ENCODE peak calls at places on chromosomes 13 and 19, in four cellular contexts. One of them, this sample, is unnamed. For H3K36me3 and H3K4me1, the result is how much of the 10 kb centered on the place peaks cover.

GRCh38 chr13:79767126-79767525 is 286.2 kb downstream of the NDFIP2 start:
- DNase-seq in tibial nerve: no peak
- DNase-seq in PC-3: peak
- DNase-seq in breast epithelium: no peak
- DNase-seq in this sample: no peak

GRCh38 chr13:93603043-93603442 is 376.4 kb downstream of the GPC6 start:
- DNase-seq in breast epithelium: no peak
- DNase-seq in tibial nerve: no peak
- DNase-seq in PC-3: peak
- DNase-seq in this sample: no peak

GRCh38 chr13:27770809-27771208 is 21.5 kb upstream of the GSX1 start:
- DNase-seq in breast epithelium: no peak
- DNase-seq in tibial nerve: no peak
- DNase-seq in PC-3: peak
- DNase-seq in this sample: no peak

GRCh38 chr19:39301562-39301961 is 5.4 kb downstream of the IFNL1 start:
- DNase-seq in breast epithelium: no peak
- DNase-seq in tibial nerve: no peak
- DNase-seq in PC-3: no peak
- DNase-seq in this sample: no peak

GRCh38 chr19:46015961-46016425 is 6.9 kb downstream of the PGLYRP1 start:
- DNase-seq in PC-3: no peak
- DNase-seq in breast epithelium: no peak
- DNase-seq in tibial nerve: no peak
- DNase-seq in this sample: no peak

GRCh38 chr13:19607523-19608078 is 25.9 kb upstream of the MPHOSPH8 start:
- DNase-seq in breast epithelium: no peak
- DNase-seq in tibial nerve: no peak
- DNase-seq in PC-3: no peak
- DNase-seq in this sample: no peak

GRCh38 chr19:44111910-44112463 is 1.2 kb upstream of the ZNF225 start:
- DNase-seq in tibial nerve: no peak
- DNase-seq in breast epithelium: no peak
- DNase-seq in PC-3: no peak
- DNase-seq in this sample: no peak

GRCh38 chr19:14835011-14835410 is at the start of the genes OR7A5 and OR7C1:
- DNase-seq in tibial nerve: no peak
- DNase-seq in breast epithelium: no peak
- DNase-seq in PC-3: no peak
- DNase-seq in this sample: no peak

GRCh38 chr19:35404879-35405622 is 34.2 kb downstream of the GPR42 start:
- DNase-seq in tibial nerve: no peak
- DNase-seq in breast epithelium: no peak
- DNase-seq in PC-3: peak
- DNase-seq in this sample: no peak

GRCh38 chr19:39381910-39382611 is 8.8 kb downstream of the PAF1 start:
- DNase-seq in PC-3: no peak
- DNase-seq in tibial nerve: no peak
- DNase-seq in breast epithelium: no peak
- DNase-seq in this sample: no peak

GRCh38 chr19:15025237-15025636 is 24.0 kb upstream of the CASP14 start:
- DNase-seq in PC-3: peak
- DNase-seq in breast epithelium: no peak
- DNase-seq in tibial nerve: no peak
- DNase-seq in this sample: no peak

GRCh38 chr19:41587101-41587837 is 11.3 kb downstream of the CEACAM21 start:
- DNase-seq in breast epithelium: no peak
- DNase-seq in PC-3: no peak
- DNase-seq in tibial nerve: no peak
- DNase-seq in this sample: no peak

GRCh38 chr19:41586064-41586463 is 10.1 kb downstream of the CEACAM21 start:
- DNase-seq in tibial nerve: no peak
- DNase-seq in breast epithelium: no peak
- DNase-seq in PC-3: no peak
- DNase-seq in this sample: no peak

GRCh38 chr19:41587838-41588210 is 11.9 kb downstream of the CEACAM21 start:
- DNase-seq in tibial nerve: no peak
- DNase-seq in PC-3: no peak
- DNase-seq in breast epithelium: no peak
- DNase-seq in this sample: no peak

GRCh38 chr19:41584931-41585330 is 9.0 kb downstream of the CEACAM21 start:
- DNase-seq in breast epithelium: no peak
- DNase-seq in PC-3: no peak
- DNase-seq in tibial nerve: no peak
- DNase-seq in this sample: no peak

GRCh38 chr19:41584260-41584810 is 8.4 kb downstream of the CEACAM21 start:
- DNase-seq in PC-3: no peak
- DNase-seq in tibial nerve: no peak
- DNase-seq in breast epithelium: no peak
- DNase-seq in this sample: no peak
- H3K36me3 ChIP-seq in PC-3: under half
- H3K36me3 ChIP-seq in tibial nerve: under half
- H3K36me3 ChIP-seq in breast epithelium: under half
- H3K36me3 ChIP-seq in this sample: under half

GRCh38 chr19:30672926-30673325 is 300.7 kb downstream of the ZNF536 start:
- DNase-seq in breast epithelium: no peak
- DNase-seq in PC-3: no peak
- DNase-seq in tibial nerve: no peak
- DNase-seq in this sample: no peak

GRCh38 chr19:30676990-30677679 is 305.0 kb downstream of the ZNF536 start:
- DNase-seq in breast epithelium: no peak
- DNase-seq in tibial nerve: no peak
- DNase-seq in PC-3: no peak
- DNase-seq in this sample: no peak

GRCh38 chr19:30673336-30673735 is 301.2 kb downstream of the ZNF536 start:
- DNase-seq in tibial nerve: no peak
- DNase-seq in PC-3: no peak
- DNase-seq in breast epithelium: no peak
- DNase-seq in this sample: no peak

GRCh38 chr19:30675086-30675485 is 302.9 kb downstream of the ZNF536 start:
- DNase-seq in breast epithelium: no peak
- DNase-seq in tibial nerve: no peak
- DNase-seq in PC-3: no peak
- DNase-seq in this sample: no peak

GRCh38 chr19:30674656-30675055 is 302.5 kb downstream of the ZNF536 start:
- DNase-seq in breast epithelium: no peak
- DNase-seq in PC-3: no peak
- DNase-seq in tibial nerve: no peak
- DNase-seq in this sample: no peak
- H3K4me1 ChIP-seq in breast epithelium: under half
- H3K4me1 ChIP-seq in PC-3: under half
- H3K4me1 ChIP-seq in tibial nerve: under half
- H3K4me1 ChIP-seq in this sample: under half

DNA sequence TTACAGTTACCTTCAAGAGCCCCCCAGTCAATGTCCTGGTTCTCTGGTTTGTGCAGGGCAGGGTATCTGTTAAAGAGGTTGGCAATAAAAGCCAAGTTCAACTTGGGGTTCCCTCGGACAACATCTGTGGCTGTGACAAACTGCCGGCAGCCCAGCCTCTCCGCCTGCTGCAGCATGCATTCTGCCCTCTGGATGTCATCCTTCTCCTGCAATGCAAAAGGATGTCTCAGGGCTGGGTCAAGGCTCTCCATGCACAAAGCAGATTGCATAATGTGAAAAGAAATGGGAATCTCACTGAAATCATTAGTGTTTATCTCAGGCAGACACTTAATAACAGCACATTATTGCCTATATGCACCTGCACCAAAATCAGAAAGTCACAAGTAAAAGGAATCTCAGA is 35.1 kb downstream of the LCP1 start:
- DNase-seq in PC-3: no peak
- DNase-seq in breast epithelium: no peak
- DNase-seq in tibial nerve: no peak
- DNase-seq in this sample: no peak
- TF ChIP-seq CTCF in PC-3: peak
- TF ChIP-seq CTCF in breast epithelium: no peak
- TF ChIP-seq CTCF in tibial nerve: no peak
- TF ChIP-seq CTCF in this sample: no peak

DNA sequence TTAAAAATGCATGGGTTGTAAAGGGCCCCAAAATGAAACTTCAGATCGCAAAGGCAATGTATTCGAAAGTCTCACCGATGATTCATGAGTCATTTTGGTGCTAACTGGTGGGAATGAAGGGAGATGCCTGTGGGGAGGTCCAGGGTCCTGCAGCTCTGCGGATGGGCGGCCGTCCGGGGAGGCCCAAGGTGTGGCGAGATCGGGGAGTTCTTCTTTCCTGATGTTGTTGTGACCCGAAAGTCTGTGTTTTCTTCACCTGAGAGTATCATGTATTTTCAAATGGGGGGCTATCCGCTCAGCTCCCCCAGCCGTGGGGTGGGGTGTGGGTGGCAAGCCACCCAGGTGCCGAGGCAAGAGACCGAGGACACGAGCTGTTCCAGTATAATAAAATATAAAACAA is 36.5 kb downstream of the TFDP1 start:
- DNase-seq in tibial nerve: no peak
- DNase-seq in breast epithelium: peak
- DNase-seq in PC-3: no peak
- DNase-seq in this sample: no peak
- H3K36me3 ChIP-seq in tibial nerve: under half
- H3K36me3 ChIP-seq in breast epithelium: under half
- H3K36me3 ChIP-seq in PC-3: under half
- H3K36me3 ChIP-seq in this sample: under half

DNA sequence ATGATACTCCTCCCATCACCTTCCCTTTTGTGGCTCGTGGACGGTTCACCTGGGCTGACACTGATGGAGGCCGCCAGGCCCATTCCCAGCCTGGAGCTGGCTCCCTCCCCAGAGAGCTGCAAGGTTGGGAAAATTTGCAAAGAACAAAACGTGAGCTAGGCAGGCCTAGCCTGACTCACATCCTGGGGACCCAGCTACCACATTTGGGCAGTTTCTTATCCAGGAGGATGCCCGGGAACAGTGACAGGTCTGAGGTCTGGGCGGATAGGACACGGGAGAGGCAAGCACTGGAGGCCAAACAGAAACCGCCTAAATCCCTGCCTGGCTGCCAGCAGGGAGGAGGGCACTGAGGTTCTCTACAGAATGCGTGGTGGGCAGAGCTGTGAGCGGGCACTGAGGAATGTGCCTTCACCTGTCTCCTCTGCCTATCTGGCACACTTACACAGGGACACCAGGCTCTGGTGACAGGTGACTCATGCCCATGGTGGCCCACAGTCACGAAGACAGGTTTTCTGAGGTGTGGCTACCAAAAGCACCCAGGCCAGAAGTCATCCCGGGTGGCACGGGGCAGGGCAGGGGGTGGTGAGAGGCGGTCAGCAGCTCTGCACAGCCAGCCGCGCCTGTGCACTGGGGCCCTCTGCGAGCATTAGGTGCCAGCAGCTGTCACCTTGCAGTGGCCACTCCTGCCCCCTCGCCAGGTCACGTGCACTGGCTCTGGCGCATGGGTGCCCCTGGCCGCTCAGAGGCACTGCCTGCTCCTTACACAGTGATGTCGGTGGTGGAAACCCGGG is 23.2 kb downstream of the SH3GL1 start:
- DNase-seq in PC-3: peak
- DNase-seq in tibial nerve: no peak
- DNase-seq in breast epithelium: no peak
- DNase-seq in this sample: no peak
- H3K4me1 ChIP-seq in PC-3: half or more
- H3K4me1 ChIP-seq in tibial nerve: half or more
- H3K4me1 ChIP-seq in breast epithelium: under half
- H3K4me1 ChIP-seq in this sample: half or more

GRCh38 chr19:8373867-8374813 is 10.2 kb downstream of the ANGPTL4 start:
- DNase-seq in tibial nerve: peak
- DNase-seq in breast epithelium: peak
- DNase-seq in PC-3: no peak
- DNase-seq in this sample: no peak
- TF ChIP-seq CTCF in tibial nerve: no peak
- TF ChIP-seq CTCF in breast epithelium: no peak
- TF ChIP-seq CTCF in PC-3: peak
- TF ChIP-seq CTCF in this sample: peak